ENCODE peak calls at places on chromosomes 11 and 22, in five cellular contexts. W is GM06990, S is PC-3, J is lung, O is AG04450. H is an unnamed sample.

GRCh38 chr11:76318744-76319384 is 62.1 kb downstream of the THAP12 start:
- DNase-seq in W (peak; percentile 67), S (peak; percentile 89), J (peak; percentile 82), O (peak; percentile 24), H (peak; percentile 79)

GRCh38 chr11:94873910-94874575 is 99.3 kb downstream of the CWC15 start:
- DNase-seq in W (no peak), S (no peak), J (no peak), O (no peak), H (no peak)

GRCh38 chr11:128550261-128550821 is 37.0 kb downstream of the ETS1 start:
- DNase-seq in W (no peak), S (no peak), J (no peak), O (no peak), H (no peak)

GRCh38 chr11:115391598-115391997 is 112.6 kb downstream of the CADM1 start:
- DNase-seq in W (no peak), S (no peak), J (no peak), O (no peak), H (no peak)

GRCh38 chr22:43630451-43630850 is 181.7 kb downstream of the EFCAB6 start:
- DNase-seq in W (no peak), S (no peak), J (no peak), O (no peak), H (no peak)

GRCh38 chr11:46055371-46055770 is 65.9 kb downstream of the PHF21A start:
- DNase-seq in W (no peak), S (no peak), J (no peak), O (peak; percentile 24), H (no peak)

GRCh38 chr11:120398184-120398583 is 62.0 kb downstream of the ARHGEF12 start:
- DNase-seq in W (no peak), S (no peak), J (no peak), O (no peak), H (no peak)

GRCh38 chr22:23106906-23107367 is 34.9 kb downstream of the RSPH14 start:
- DNase-seq in W (no peak), S (no peak), J (no peak), O (no peak), H (peak; percentile 65)

GRCh38 chr11:122095950-122096942 is 19.8 kb downstream of the BLID start:
- DNase-seq in W (no peak), S (peak; percentile 51), J (no peak), O (no peak), H (no peak)

GRCh38 chr11:95364324-95365295 is 133.6 kb upstream of the SESN3 start:
- DNase-seq in W (no peak), S (peak; percentile 73), J (no peak), O (no peak), H (no peak)

DNA sequence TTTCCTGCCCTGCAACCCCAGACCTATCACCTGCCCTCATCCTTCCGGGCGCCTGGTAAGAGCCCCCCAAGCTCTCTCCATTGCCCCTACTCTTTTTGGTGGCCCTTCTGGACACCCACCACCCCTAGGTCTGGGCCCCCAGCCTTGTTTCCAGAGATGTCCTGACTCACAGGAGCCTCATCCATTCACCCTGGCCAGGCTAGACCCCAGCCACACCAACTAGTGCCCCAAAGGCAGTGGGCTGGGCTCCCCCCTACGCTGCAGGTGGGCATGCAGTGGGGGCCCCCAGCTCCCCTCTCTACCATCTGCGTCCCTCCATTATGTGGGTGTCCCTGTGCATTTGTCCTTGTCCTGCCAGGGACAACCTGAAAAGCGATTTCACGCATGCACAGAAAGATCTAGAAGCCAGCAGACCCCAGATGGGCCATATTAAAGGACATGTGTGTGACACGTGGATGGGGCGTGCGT is 1.4 kb downstream of the MRGPRF start:
- DNase-seq in W (no peak), S (no peak), J (no peak), O (no peak), H (no peak)
- H3K27me3 ChIP-seq in W (peaks cover 3% of the 10 kb centered on the region), S (no peaks in the 10 kb centered on the region), J (no peaks in the 10 kb centered on the region), O (no peaks in the 10 kb centered on the region), H (peaks cover 35% of the 10 kb centered on the region)

DNA sequence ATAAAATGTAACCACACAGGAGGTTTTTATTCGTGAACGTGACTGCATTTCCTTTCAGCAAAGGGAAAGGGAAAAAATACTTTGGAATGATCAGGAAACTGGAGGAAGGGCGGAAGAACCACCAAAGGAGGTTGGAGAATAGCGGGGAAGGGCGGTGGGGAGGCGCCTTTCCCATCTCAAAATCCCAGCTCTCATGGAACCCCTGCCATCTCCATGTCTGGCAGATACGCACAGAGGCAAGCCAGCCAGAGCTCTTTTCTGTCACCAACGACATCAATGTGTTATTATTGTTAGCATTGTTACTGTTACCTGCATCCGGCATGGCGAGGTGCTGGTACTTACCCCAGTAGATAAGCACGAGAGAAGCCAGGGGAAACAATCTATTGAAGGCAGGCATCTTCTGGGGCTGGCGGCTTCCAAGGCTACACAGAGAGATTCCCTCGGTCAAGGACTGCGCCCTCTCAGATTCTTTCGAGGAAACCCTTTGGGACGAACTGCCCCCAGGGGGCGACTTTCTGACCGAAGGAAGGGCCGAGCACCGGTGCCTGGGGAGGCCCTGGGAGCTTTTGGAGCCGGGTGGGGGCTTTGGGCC is 923 bp downstream of the SCN3B start:
- DNase-seq in W (no peak), S (peak; percentile 19), J (no peak), O (no peak), H (no peak)
- TF ChIP-seq CTCF in W (peak; percentile 31), S (peak; percentile 48), J (no peak), O (no peak), H (no peak)

GRCh38 chr11:117786099-117786870 is 10.7 kb downstream of the DSCAML1 start:
- DNase-seq in W (no peak), S (peak; percentile 30), J (no peak), O (no peak), H (no peak)
- H3K27me3 ChIP-seq in W (no peaks in the 10 kb centered on the region), S (peaks cover 88% of the 10 kb centered on the region), J (no peaks in the 10 kb centered on the region), O (peaks cover 22% of the 10 kb centered on the region), H (no peaks in the 10 kb centered on the region)

DNA sequence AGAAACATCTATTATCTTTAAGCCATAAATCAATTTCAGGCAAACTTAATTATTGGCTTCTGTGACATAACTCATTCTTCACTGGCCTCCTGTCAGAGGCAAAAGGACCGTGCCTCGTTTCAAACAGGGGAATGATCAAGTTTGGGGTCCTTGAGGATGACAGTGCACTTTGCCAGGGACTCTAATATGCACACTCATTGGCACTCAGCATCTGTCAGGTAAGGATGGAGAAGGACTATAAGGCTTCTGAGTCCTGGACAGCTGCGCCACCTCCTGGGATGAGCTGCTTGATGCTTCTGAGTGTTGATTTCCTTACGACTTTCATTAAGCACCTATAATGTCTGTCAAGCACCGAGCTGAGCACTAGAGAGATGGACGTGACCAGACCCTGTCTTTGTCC is 20.2 kb downstream of the BPIFC start:
- DNase-seq in W (no peak), S (peak; percentile 52), J (no peak), O (no peak), H (no peak)
- TF ChIP-seq CTCF in W (peak; percentile 58), S (peak; percentile 68), J (no peak), O (no peak), H (no peak)

GRCh38 chr11:132992838-132993680 is 539.2 kb downstream of the OPCML start:
- DNase-seq in W (no peak), S (no peak), J (no peak), O (no peak), H (no peak)
- H3K27me3 ChIP-seq in W (no peaks in the 10 kb centered on the region), S (peaks cover 20% of the 10 kb centered on the region), J (peaks cover 5% of the 10 kb centered on the region), O (peaks cover 31% of the 10 kb centered on the region), H (peaks cover 57% of the 10 kb centered on the region)